ENCODE peak calls at places on chromosomes 7 and 10, in five cellular contexts. C is NB4; R is activated CD4-positive, alpha-beta memory T cell treated with anti-CD3 and anti-CD28 coated beads, Interleukin-2, amount 10 ng/mL, durations not matched to agents 7 days and 5 days; X is foreskin fibroblast; A is GM19239. Y is an unnamed sample.

GRCh38 chr10:84540617-84541288 is 212.4 kb downstream of the CCSER2 start:
- DNase-seq in A (peak; percentile 39), C (peak; percentile 58), X (peak; percentile 38), R (peak; percentile 71), Y (peak; percentile 18)

GRCh38 chr7:42143605-42144252 is 93.3 kb downstream of the GLI3 start:
- DNase-seq in C (no peak), A (no peak), R (no peak), X (peak; percentile 40), Y (no peak)

GRCh38 chr10:31317652-31318381 is 1.2 kb upstream of the ZEB1 start:
- DNase-seq in R (peak; percentile 81), C (no peak), A (no peak), X (no peak), Y (no peak)

GRCh38 chr10:129719415-129719739 is 244.7 kb downstream of the EBF3 start:
- DNase-seq in X (no peak), A (no peak), R (no peak), C (no peak), Y (no peak)

GRCh38 chr7:5854738-5855137 is 25.9 kb upstream of the OCM start:
- DNase-seq in R (no peak), X (no peak), C (peak; percentile 27), A (no peak), Y (no peak)

GRCh38 chr7:27897441-27897847 is 157.5 kb downstream of the TAX1BP1 start:
- DNase-seq in C (no peak), A (no peak), R (no peak), X (no peak), Y (peak; percentile 50)

GRCh38 chr7:83468251-83468739 is 180.6 kb downstream of the SEMA3E start:
- DNase-seq in C (peak; percentile 87), R (no peak), X (peak; percentile 98), A (no peak), Y (peak; percentile 99)

GRCh38 chr10:129949411-129950335 is 14.4 kb downstream of the EBF3 start:
- DNase-seq in R (no peak), A (no peak), X (peak; percentile 64), C (no peak), Y (no peak)

GRCh38 chr10:83806716-83807115 is 332.6 kb upstream of the GHITM start:
- DNase-seq in R (no peak), X (no peak), C (no peak), A (no peak), Y (no peak)

GRCh38 chr10:52729259-52730104 is 43.1 kb downstream of the MBL2 start:
- DNase-seq in C (peak; percentile 38), X (peak; percentile 21), R (no peak), A (no peak), Y (peak; percentile 38)

GRCh38 chr10:62384057-62384446 is 9.9 kb downstream of the ZNF365 start:
- DNase-seq in C (peak; percentile 89), R (peak; percentile 77), A (no peak), X (peak; percentile 62), Y (peak; percentile 97)

GRCh38 chr7:2880051-2880450 is 35.9 kb upstream of the GNA12 start:
- DNase-seq in A (no peak), R (no peak), C (no peak), X (no peak), Y (no peak)

GRCh38 chr7:92137531-92137930 is 3.3 kb upstream of the CYP51A1 start:
- DNase-seq in R (no peak), C (peak; percentile 48), A (no peak), X (no peak), Y (no peak)

GRCh38 chr10:35126530-35127288 is at the start of gene CREM:
- DNase-seq in R (peak; percentile 99), C (peak; percentile 93), A (peak; percentile 68), X (peak; percentile 93), Y (peak; percentile 86)

GRCh38 chr7:2269468-2270460 is 27.7 kb downstream of the NUDT1 start:
- DNase-seq in R (no peak), A (no peak), X (peak; percentile 72), C (no peak), Y (no peak)

GRCh38 chr10:13775786-13776780 is 189.3 kb downstream of the PRPF18 start:
- DNase-seq in X (peak; percentile 67), C (no peak), A (no peak), R (no peak), Y (peak; percentile 87)

GRCh38 chr10:6602700-6603084 is 22.6 kb upstream of the PRKCQ start:
- DNase-seq in C (no peak), X (no peak), A (no peak), R (no peak), Y (no peak)

GRCh38 chr10:32943854-32944661 is 14.0 kb downstream of the ITGB1 start:
- DNase-seq in X (no peak), R (no peak), A (no peak), C (no peak), Y (no peak)

GRCh38 chr7:154744226-154744860 is 258.6 kb downstream of the PAXIP1 start:
- DNase-seq in X (no peak), A (peak; percentile 69), C (peak; percentile 50), R (peak; percentile 20), Y (no peak)

GRCh38 chr10:4263281-4263921 is 478.4 kb upstream of the KLF6 start:
- DNase-seq in X (no peak), C (no peak), A (no peak), R (no peak), Y (no peak)

GRCh38 chr10:119497243-119497642 is 45.3 kb downstream of the RGS10 start:
- DNase-seq in R (no peak), A (no peak), X (no peak), C (no peak), Y (no peak)

GRCh38 chr7:77352688-77353406 is 63.3 kb downstream of the GSAP start:
- DNase-seq in A (no peak), C (peak; percentile 45), R (no peak), X (no peak), Y (no peak)

GRCh38 chr7:156585025-156585648 is 55.4 kb upstream of the RNF32 start:
- DNase-seq in R (no peak), C (no peak), A (no peak), X (no peak), Y (no peak)

GRCh38 chr10:70458329-70459060 is 17.0 kb upstream of the NODAL start:
- DNase-seq in R (no peak), X (peak; percentile 69), A (no peak), C (peak; percentile 83), Y (peak; percentile 48)

GRCh38 chr7:151851782-151852181 is 25.1 kb downstream of the PRKAG2 start:
- DNase-seq in A (no peak), C (peak; percentile 55), R (no peak), X (no peak), Y (no peak)

Y was measured in bronchial epithelial cell.